ENCODE peak calls at places on chromosomes 3 and 15, in six cellular contexts. G is neural crest cell, Z is AG09309, A is fibroblast of lung, R is HFF-Myc, N is AG04450. U is an unnamed sample.

GRCh38 chr3:54541369-54541768 is 386.5 kb downstream of the LRTM1 start:
- DNase-seq in G (no peak), Z (no peak), A (no peak), R (no peak), N (no peak), U (no peak)

GRCh38 chr3:117268318-117268717 is 558.7 kb downstream of the TUSC7 start:
- DNase-seq in G (no peak), Z (no peak), A (no peak), R (no peak), N (no peak), U (no peak)

GRCh38 chr15:86538141-86538540 is 458.5 kb downstream of the AGBL1 start:
- DNase-seq in G (no peak), Z (no peak), A (peak; percentile 39), R (no peak), N (no peak), U (no peak)

GRCh38 chr3:61985020-61985419 is 388.3 kb downstream of the FEZF2 start:
- DNase-seq in G (no peak), Z (peak; percentile 48), A (peak; percentile 76), R (peak; percentile 87), N (peak; percentile 8), U (peak; percentile 78)

GRCh38 chr15:41790756-41791546 is 16.7 kb downstream of the MAPKBP1 start:
- DNase-seq in G (no peak), Z (no peak), A (peak; percentile 86), R (peak; percentile 74), N (no peak), U (peak; percentile 58)

GRCh38 chr15:91562698-91563097 is 290.8 kb upstream of the SLCO3A1 start:
- DNase-seq in G (no peak), Z (no peak), A (no peak), R (no peak), N (no peak), U (no peak)

GRCh38 chr15:57152666-57153065 is 223.6 kb upstream of the CGNL1 start:
- DNase-seq in G (no peak), Z (no peak), A (no peak), R (no peak), N (no peak), U (no peak)

GRCh38 chr3:183156266-183156665 is 6.3 kb downstream of the LAMP3 start:
- DNase-seq in G (no peak), Z (no peak), A (no peak), R (no peak), N (no peak), U (no peak)

GRCh38 chr3:97992547-97993173 is 20.4 kb upstream of the RIOX2 start:
- DNase-seq in G (no peak), Z (no peak), A (no peak), R (no peak), N (no peak), U (no peak)

GRCh38 chr15:87827126-87827525 is 429.4 kb downstream of the NTRK3 start:
- DNase-seq in G (no peak), Z (no peak), A (peak; percentile 64), R (no peak), N (peak; percentile 11), U (peak; percentile 10)

GRCh38 chr15:101348015-101348414 is 53.0 kb upstream of the SNRPA1 start:
- DNase-seq in G (no peak), Z (no peak), A (no peak), R (no peak), N (no peak), U (no peak)

GRCh38 chr3:170848294-170848917 is 21.6 kb downstream of the RPL22L1 start:
- DNase-seq in G (no peak), Z (no peak), A (peak; percentile 30), R (no peak), N (no peak), U (peak; percentile 20)

GRCh38 chr15:48402778-48403177 is 71.5 kb downstream of the DUT start:
- DNase-seq in G (no peak), Z (no peak), A (peak; percentile 65), R (no peak), N (no peak), U (no peak)

GRCh38 chr3:122298239-122298638 is 26.8 kb upstream of the CSTA start:
- DNase-seq in G (no peak), Z (no peak), A (no peak), R (no peak), N (no peak), U (no peak)

GRCh38 chr3:134312873-134313838 is 61.1 kb downstream of the AMOTL2 start:
- DNase-seq in G (peak; percentile 44), Z (no peak), A (peak; percentile 84), R (no peak), N (no peak), U (no peak)

GRCh38 chr3:21839181-21839580 is 88.2 kb upstream of the ZNF385D start:
- DNase-seq in G (no peak), Z (peak; percentile 51), A (peak; percentile 75), R (no peak), N (no peak), U (no peak)

GRCh38 chr3:128399221-128399915 is 67.3 kb downstream of the DNAJB8 start:
- DNase-seq in G (no peak), Z (no peak), A (no peak), R (no peak), N (no peak), U (no peak)

GRCh38 chr3:143885803-143886427 is 37.6 kb upstream of the SLC9A9 start:
- DNase-seq in G (peak; percentile 15), Z (no peak), A (peak; percentile 17), R (peak; percentile 15), N (no peak), U (peak; percentile 65)

GRCh38 chr3:39809181-39809994 is at the start of gene MYRIP:
- DNase-seq in G (peak; percentile 50), Z (no peak), A (peak; percentile 7), R (no peak), N (no peak), U (peak; percentile 36)

GRCh38 chr3:133259767-133260166 is 140.1 kb upstream of the BFSP2 start:
- DNase-seq in G (no peak), Z (no peak), A (no peak), R (no peak), N (no peak), U (peak; percentile 25)
- TF ChIP-seq CTCF in G (no peak), Z (no peak), A (no peak), R (no peak), N (no peak), U (no peak)

GRCh38 chr3:157088506-157089454 is 71.2 kb downstream of the CCNL1 start:
- DNase-seq in G (peak; percentile 95), Z (peak; percentile 83), A (peak; percentile 94), R (peak; percentile 83), N (peak; percentile 88), U (peak; percentile 87)
- TF ChIP-seq CTCF in G (no peak), Z (peak; percentile 28), A (no peak), R (no peak), N (no peak), U (no peak)

DNA sequence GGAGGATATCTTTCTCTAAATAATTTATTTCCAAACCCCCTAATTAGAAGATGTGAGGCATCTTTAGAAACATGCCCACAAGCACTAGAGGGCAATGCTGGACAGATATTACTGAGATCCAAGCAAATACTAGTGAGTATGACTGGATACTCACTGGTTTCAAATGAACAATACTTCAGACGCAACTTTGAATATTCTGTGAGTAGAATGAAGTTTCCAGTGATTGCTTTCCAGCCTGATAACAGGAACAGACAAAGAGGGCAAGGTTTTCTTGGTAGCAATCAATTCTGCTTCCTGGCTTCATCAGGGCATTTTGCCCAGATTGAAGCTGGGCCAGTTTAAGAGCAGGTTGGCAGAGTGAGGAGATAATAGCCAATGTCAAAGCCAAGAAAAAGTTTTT is 442.6 kb upstream of the PDZRN3 start:
- DNase-seq in G (no peak), Z (peak; percentile 7), A (no peak), R (no peak), N (no peak), U (peak; percentile 23)
- TF ChIP-seq CTCF in G (peak; percentile 41), Z (peak; percentile 44), A (peak; percentile 34), R (no peak), N (peak; percentile 28), U (peak; percentile 19)

DNA sequence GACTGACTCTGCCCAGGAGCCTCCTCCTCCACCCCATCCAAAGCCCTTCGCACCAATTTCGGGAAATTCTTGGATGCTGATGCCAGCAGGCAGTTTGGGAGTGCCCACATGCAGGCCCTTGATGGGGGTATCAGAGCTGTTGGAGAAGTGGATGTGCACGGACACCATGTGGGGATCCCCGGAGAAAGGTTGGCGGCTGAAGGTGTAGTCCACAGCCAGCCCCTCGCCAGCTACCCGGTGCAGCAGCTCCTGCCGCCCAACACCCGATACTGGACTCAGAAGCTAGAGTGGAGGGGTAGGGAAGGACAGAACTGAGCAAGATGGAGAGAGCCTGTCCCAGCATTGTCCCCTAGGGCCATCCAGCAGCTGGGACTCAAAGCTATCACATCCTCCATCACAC is 15.5 kb upstream of the CPEB1 start:
- DNase-seq in G (no peak), Z (no peak), A (no peak), R (no peak), N (no peak), U (no peak)
- TF ChIP-seq CTCF in G (no peak), Z (no peak), A (no peak), R (no peak), N (no peak), U (no peak)

GRCh38 chr3:88141458-88142083 is 8.2 kb upstream of the C3orf38 start:
- DNase-seq in G (no peak), Z (peak; percentile 70), A (peak; percentile 80), R (peak; percentile 61), N (no peak), U (peak; percentile 31)
- TF ChIP-seq CTCF in G (no peak), Z (no peak), A (no peak), R (no peak), N (no peak), U (no peak)

DNA sequence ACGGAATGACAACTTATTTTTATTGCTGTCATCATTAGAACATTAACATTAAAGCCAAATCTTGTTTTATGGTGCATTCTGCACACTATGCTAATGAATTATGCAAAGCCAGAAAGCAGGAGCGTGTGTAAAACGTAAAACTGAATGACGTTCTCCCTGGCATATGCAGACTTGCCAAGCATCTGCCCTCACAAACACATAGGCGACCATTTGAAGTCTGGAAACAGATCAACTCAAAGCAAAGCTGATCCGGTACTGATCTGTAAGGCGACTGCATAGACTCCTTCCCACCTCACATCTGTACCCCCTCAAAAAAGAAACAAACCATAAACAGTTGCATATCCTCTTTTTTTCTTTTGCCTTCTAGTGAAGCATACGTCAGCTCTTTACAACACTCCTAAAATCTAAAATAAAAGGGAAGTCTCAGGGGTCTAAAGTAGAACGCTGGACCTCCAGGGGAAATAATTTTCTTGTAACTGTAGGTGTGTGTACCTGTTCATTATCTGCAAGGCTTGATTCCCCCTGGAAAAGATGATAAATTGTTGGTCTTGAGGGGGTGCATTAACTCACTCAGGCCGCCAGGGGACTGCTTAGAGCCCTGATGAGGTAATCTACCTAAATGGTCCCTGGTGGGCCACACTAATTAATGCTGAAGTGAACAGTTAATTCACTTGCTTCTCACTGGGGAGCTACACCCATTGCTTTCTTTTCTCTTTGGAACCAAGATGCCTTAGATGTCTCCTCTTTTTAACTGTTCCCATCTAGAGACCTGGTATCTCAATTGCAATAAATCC is 231.4 kb downstream of the CDIN1 start:
- DNase-seq in G (no peak), Z (no peak), A (no peak), R (no peak), N (no peak), U (peak; percentile 17)
- TF ChIP-seq CTCF in G (peak; percentile 55), Z (peak; percentile 32), A (no peak), R (peak; percentile 43), N (peak; percentile 33), U (peak; percentile 38)

DNA sequence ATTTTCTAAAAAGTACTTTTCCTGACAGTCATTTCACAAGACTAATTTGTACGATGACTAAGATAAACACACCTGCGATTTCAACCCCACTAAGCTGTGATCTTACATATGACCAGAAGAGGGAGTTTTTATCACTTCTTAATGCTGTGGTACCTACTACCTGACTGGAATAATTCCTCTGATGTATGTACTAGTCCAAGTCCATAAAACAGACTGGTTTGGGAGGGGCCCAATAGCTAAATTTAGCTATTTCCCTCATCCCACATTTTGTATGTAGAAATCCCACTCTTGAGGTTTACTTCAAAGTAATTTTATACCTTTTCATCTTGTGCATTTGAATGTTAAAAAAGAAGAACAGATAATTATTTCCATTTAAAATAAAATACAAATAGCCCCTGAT is 49.7 kb upstream of the SCAANT1 start:
- DNase-seq in G (no peak), Z (no peak), A (peak; percentile 44), R (no peak), N (no peak), U (peak; percentile 76)
- TF ChIP-seq CTCF in G (peak; percentile 77), Z (peak; percentile 46), A (peak; percentile 48), R (peak; percentile 53), N (peak; percentile 76), U (peak; percentile 52)

U was measured in MCF 10A.